ENCODE peak calls at places on chromosomes 12 and 14, in nine cellular contexts. D, S, Z, K, E, G, L, P and N are unnamed samples.

GRCh38 chr12:110102255-110102654 is 21.9 kb upstream of the IFT81 start:
- DNase-seq in D (no peak), S (peak), Z (peak), K (peak), E (no peak), G (no peak), L (no peak), P (no peak), N (no peak)

GRCh38 chr12:51320695-51321320 is 3.2 kb downstream of the BIN2 start:
- DNase-seq in D (no peak), S (no peak), Z (peak), K (no peak), E (no peak), G (no peak), L (no peak), P (peak), N (no peak)

GRCh38 chr12:126182619-126183236 is 1117.5 kb downstream of the AACS start:
- DNase-seq in D (no peak), S (no peak), Z (no peak), K (peak), E (no peak), G (no peak), L (no peak), P (no peak), N (no peak)

GRCh38 chr14:74491952-74492351 is 1.2 kb downstream of the NPC2 start:
- DNase-seq in D (no peak), S (peak), Z (peak), K (no peak), E (no peak), G (no peak), L (no peak), P (no peak), N (no peak)

GRCh38 chr12:39723831-39724230 is 104.2 kb upstream of the ABCD2 start:
- DNase-seq in D (no peak), S (no peak), Z (no peak), K (no peak), E (no peak), G (no peak), L (no peak), P (no peak), N (no peak)

GRCh38 chr14:65776193-65776592 is 363.7 kb downstream of the FUT8 start:
- DNase-seq in D (no peak), S (no peak), Z (no peak), K (no peak), E (no peak), G (no peak), L (no peak), P (no peak), N (no peak)

GRCh38 chr12:132407525-132407924 is 78.1 kb upstream of the GALNT9 start:
- DNase-seq in D (no peak), S (no peak), Z (no peak), K (no peak), E (no peak), G (no peak), L (no peak), P (no peak), N (no peak)

GRCh38 chr14:72237722-72238666 is 305.8 kb downstream of the RGS6 start:
- DNase-seq in D (no peak), S (no peak), Z (no peak), K (no peak), E (no peak), G (no peak), L (no peak), P (no peak), N (no peak)

GRCh38 chr12:85057370-85057963 is 21.3 kb downstream of the LRRIQ1 start:
- DNase-seq in D (no peak), S (peak), Z (peak), K (peak), E (peak), G (no peak), L (no peak), P (peak), N (no peak)

GRCh38 chr14:88297306-88297705 is 25.8 kb downstream of the KCNK10 start:
- DNase-seq in D (no peak), S (no peak), Z (no peak), K (no peak), E (no peak), G (no peak), L (no peak), P (no peak), N (no peak)

GRCh38 chr14:54207991-54208520 is 188.8 kb upstream of the CDKN3 start:
- DNase-seq in D (no peak), S (no peak), Z (no peak), K (no peak), E (no peak), G (no peak), L (no peak), P (no peak), N (no peak)

GRCh38 chr12:26853303-26854027 is 20.5 kb upstream of the ITPR2 start:
- DNase-seq in D (peak), S (peak), Z (peak), K (peak), E (peak), G (peak), L (peak), P (peak), N (peak)

GRCh38 chr14:20503905-20504304 is 1.4 kb upstream of the RNASE10 start:
- DNase-seq in D (no peak), S (no peak), Z (no peak), K (no peak), E (no peak), G (no peak), L (no peak), P (no peak), N (no peak)

GRCh38 chr12:1115471-1116242 is 124.6 kb downstream of the ERC1 start:
- DNase-seq in D (no peak), S (no peak), Z (peak), K (no peak), E (no peak), G (no peak), L (no peak), P (no peak), N (no peak)

GRCh38 chr12:130334937-130335336 is 2.8 kb upstream of the PIWIL1 start:
- DNase-seq in D (no peak), S (no peak), Z (no peak), K (no peak), E (no peak), G (no peak), L (no peak), P (no peak), N (no peak)

GRCh38 chr14:77607741-77608302 is 8.6 kb downstream of the SPTLC2 start:
- DNase-seq in D (no peak), S (peak), Z (no peak), K (no peak), E (no peak), G (no peak), L (peak), P (no peak), N (no peak)

GRCh38 chr14:91956616-91957015 is 9.1 kb upstream of the FBLN5 start:
- DNase-seq in D (no peak), S (no peak), Z (no peak), K (no peak), E (no peak), G (no peak), L (no peak), P (no peak), N (no peak)

GRCh38 chr14:106417224-106418049 is 891.1 kb downstream of the TMEM121 start:
- DNase-seq in D (peak), S (peak), Z (no peak), K (peak), E (peak), G (peak), L (peak), P (peak), N (peak)

GRCh38 chr14:39673141-39674133 is 241.2 kb upstream of the FBXO33 start:
- DNase-seq in D (no peak), S (no peak), Z (no peak), K (no peak), E (no peak), G (no peak), L (no peak), P (no peak), N (no peak)

GRCh38 chr12:122825773-122826724 is 9.2 kb upstream of the HIP1R start:
- DNase-seq in D (no peak), S (peak), Z (no peak), K (no peak), E (peak), G (no peak), L (no peak), P (no peak), N (no peak)
- H3K27ac ChIP-seq in D (peak), S (no peak), Z (no peak), K (no peak), E (peak), G (no peak), L (no peak), P (peak), N (peak)

GRCh38 chr14:103107455-103107854 is 12.9 kb downstream of the EXOC3L4 start:
- DNase-seq in D (no peak), S (no peak), Z (no peak), K (no peak), E (no peak), G (no peak), L (no peak), P (no peak), N (peak)

GRCh38 chr14:103104389-103104653 is 9.8 kb downstream of the EXOC3L4 start:
- DNase-seq in D (no peak), S (no peak), Z (no peak), K (no peak), E (no peak), G (no peak), L (no peak), P (no peak), N (peak)

GRCh38 chr14:103104654-103105511 is 10.4 kb downstream of the EXOC3L4 start:
- DNase-seq in D (peak), S (peak), Z (peak), K (peak), E (peak), G (peak), L (peak), P (peak), N (no peak)

GRCh38 chr14:103103461-103104388 is 9.2 kb downstream of the EXOC3L4 start:
- DNase-seq in D (no peak), S (peak), Z (peak), K (no peak), E (peak), G (no peak), L (no peak), P (peak), N (peak)

GRCh38 chr14:103105580-103106168 is 11.1 kb downstream of the EXOC3L4 start:
- DNase-seq in D (no peak), S (no peak), Z (no peak), K (no peak), E (no peak), G (no peak), L (no peak), P (peak), N (no peak)
- TF ChIP-seq POLR2A in D (no peak), S (no peak), Z (no peak), K (no peak), E (no peak), G (no peak), L (no peak), P (no peak), N (no peak)

GRCh38 chr12:68349921-68350606 is 17.9 kb upstream of the MDM1 start:
- DNase-seq in D (no peak), S (no peak), Z (no peak), K (no peak), E (no peak), G (no peak), L (no peak), P (no peak), N (no peak)
- H3K27ac ChIP-seq in D (no peak), S (no peak), Z (no peak), K (no peak), E (no peak), G (no peak), L (no peak), P (peak), N (no peak)

GRCh38 chr14:51697848-51698247 is 46.1 kb downstream of the FRMD6 start:
- DNase-seq in D (no peak), S (no peak), Z (no peak), K (no peak), E (no peak), G (no peak), L (no peak), P (no peak), N (no peak)

GRCh38 chr14:51691176-51691575 is 39.5 kb downstream of the FRMD6 start:
- DNase-seq in D (no peak), S (no peak), Z (peak), K (no peak), E (no peak), G (no peak), L (no peak), P (no peak), N (no peak)

DNA sequence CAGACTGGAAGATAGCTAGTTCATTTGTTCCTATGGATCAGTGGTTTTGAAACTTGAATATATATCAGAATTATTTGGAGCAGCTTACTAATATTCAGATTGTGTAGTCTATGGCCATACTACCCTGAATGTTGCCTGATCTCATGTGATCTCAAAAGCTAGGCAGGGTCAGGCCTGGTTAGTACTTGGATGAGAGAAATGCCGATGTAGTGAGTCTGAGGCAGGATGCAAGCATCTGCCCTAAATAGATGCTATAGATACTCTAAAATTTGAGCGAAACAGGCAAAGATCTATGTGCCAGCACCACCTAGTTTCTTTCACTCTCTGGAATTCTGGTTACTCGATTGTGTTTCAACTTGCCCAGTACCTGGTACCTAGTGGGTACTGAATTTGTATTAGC is 40.9 kb downstream of the FRMD6 start:
- DNase-seq in D (no peak), S (no peak), Z (peak), K (no peak), E (no peak), G (no peak), L (no peak), P (no peak), N (no peak)
- TF ChIP-seq POLR2A in D (no peak), S (no peak), Z (no peak), K (no peak), E (no peak), G (no peak), L (no peak), P (no peak), N (no peak)